ENCODE peak calls at places on chromosomes 4 and X, in eight cellular contexts. V is heart left ventricle, I is bronchial epithelial cell, H is breast epithelium, W is HFF-Myc, D is cardiac muscle cell, X is B cell, R is transverse colon. Q is an unnamed sample.

GRCh38 chrX:5559386-5559785 is 669.3 kb downstream of the NLGN4X start:
- DNase-seq in W (no peak), I (peak), R (no peak), X (no peak), H (no peak), V (no peak), D (no peak), Q (no peak)

GRCh38 chr4:60656171-60656570 is 544.0 kb upstream of the ADGRL3 start:
- DNase-seq in H (no peak), D (no peak), I (no peak), R (no peak), W (no peak), X (no peak), V (no peak), Q (no peak)

GRCh38 chr4:5893013-5893580 is at the start of gene CRMP1:
- DNase-seq in V (no peak), W (no peak), I (no peak), D (peak), R (no peak), H (no peak), X (no peak), Q (no peak)

GRCh38 chrX:53018627-53019026 is 30.0 kb upstream of the GPR173 start:
- DNase-seq in W (no peak), X (no peak), I (no peak), D (no peak), H (no peak), V (no peak), R (no peak), Q (no peak)

GRCh38 chrX:15579778-15580747 is 20.7 kb downstream of the ACE2 start:
- DNase-seq in X (no peak), H (no peak), I (peak), R (no peak), W (no peak), V (peak), D (no peak), Q (no peak)

GRCh38 chrX:113157496-113157895 is 316.9 kb upstream of the AMOT start:
- DNase-seq in D (no peak), V (no peak), I (no peak), W (no peak), X (no peak), R (no peak), H (no peak), Q (no peak)

GRCh38 chr4:186829740-186830449 is 106.2 kb upstream of the FAT1 start:
- DNase-seq in D (no peak), R (no peak), I (peak), W (no peak), V (no peak), H (no peak), X (no peak), Q (no peak)

GRCh38 chrX:16320765-16321355 is 153.6 kb downstream of the MAGEB17 start:
- DNase-seq in I (peak), H (no peak), R (no peak), W (no peak), X (no peak), D (no peak), V (no peak), Q (no peak)

GRCh38 chrX:151030845-151031244 is 47.7 kb downstream of the HMGB3 start:
- DNase-seq in R (no peak), H (no peak), X (no peak), V (no peak), D (no peak), W (no peak), I (peak), Q (no peak)

GRCh38 chr4:70197842-70198241 is 2.3 kb downstream of the ODAM start:
- DNase-seq in V (no peak), R (peak), X (no peak), H (no peak), D (peak), I (no peak), W (no peak), Q (no peak)

GRCh38 chrX:30065226-30065625 is 150.1 kb upstream of the MAGEB2 start:
- DNase-seq in D (no peak), H (no peak), I (no peak), W (no peak), V (no peak), R (no peak), X (no peak), Q (no peak)

GRCh38 chr4:98748609-98749008 is 90.2 kb upstream of the TSPAN5 start:
- DNase-seq in X (no peak), D (no peak), H (no peak), I (no peak), W (no peak), R (no peak), V (no peak), Q (no peak)

GRCh38 chr4:56907009-56907408 is 691 bp upstream of the REST start:
- DNase-seq in W (no peak), R (peak), H (no peak), I (no peak), D (peak), X (peak), V (no peak), Q (no peak)

GRCh38 chrX:154428176-154429171 is at the start of gene ATP6AP1:
- DNase-seq in D (peak), V (peak), H (peak), W (peak), R (peak), X (peak), I (peak), Q (peak)
- TF ChIP-seq CTCF in D (no peak), V (no peak), H (no peak), W (no peak), R (no peak), X (no peak), I (peak), Q (peak)

DNA sequence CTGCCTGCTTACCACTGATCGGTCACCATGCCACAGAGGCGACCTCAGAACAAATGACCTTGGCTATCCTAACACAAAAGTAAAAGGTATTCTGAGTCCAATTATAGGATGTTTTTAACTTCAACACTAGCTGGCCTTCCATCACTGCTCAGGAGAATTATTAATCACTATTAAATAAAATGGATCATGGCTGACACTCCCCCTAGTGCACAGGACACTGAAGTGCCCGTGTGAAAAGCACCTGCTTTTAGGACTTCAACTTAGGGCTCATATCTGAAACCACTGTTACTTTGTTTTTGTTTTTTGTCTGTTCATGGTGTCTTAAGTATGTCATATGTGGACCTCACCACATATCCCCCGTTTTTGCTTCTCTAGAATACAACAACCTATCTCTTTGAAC is 33.9 kb downstream of the STX18 start:
- DNase-seq in I (peak), H (no peak), R (no peak), D (no peak), V (no peak), W (no peak), X (peak), Q (no peak)
- TF ChIP-seq CTCF in I (peak), H (no peak), R (no peak), D (peak), V (no peak), W (peak), X (peak), Q (peak)

GRCh38 chr4:71553605-71554004 is 214.8 kb downstream of the SLC4A4 start:
- DNase-seq in X (no peak), H (no peak), V (no peak), R (no peak), I (peak), D (peak), W (no peak), Q (no peak)
- TF ChIP-seq CTCF in X (no peak), H (peak), V (peak), R (peak), I (peak), D (peak), W (peak), Q (peak)

DNA sequence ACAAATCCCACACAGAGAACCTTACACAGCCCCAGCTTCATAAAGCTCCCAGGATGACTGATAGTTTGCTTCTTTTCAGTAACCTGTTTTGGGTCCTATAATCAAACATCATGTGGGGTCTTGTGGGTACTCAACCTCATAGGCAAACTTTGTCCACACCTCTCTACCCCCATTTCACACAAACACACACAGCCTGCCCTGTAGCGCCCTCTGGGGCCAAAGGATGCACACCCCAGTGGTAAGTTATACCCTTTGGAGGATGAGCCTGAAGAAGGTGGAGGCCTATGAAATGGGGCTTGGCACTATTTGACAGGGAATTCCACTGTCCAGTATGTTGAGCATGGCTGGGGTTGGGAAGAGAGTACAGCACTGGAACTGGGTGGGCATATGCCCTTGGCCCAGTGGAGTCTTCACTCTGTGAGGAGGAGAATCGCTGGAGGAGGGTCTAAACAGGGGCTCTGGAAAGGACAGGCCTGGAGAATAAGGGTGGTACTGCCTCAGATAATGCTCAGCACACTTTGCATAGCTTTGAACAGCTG is 30.5 kb upstream of the COL25A1 start:
- DNase-seq in X (no peak), W (no peak), D (no peak), I (no peak), R (no peak), V (no peak), H (no peak), Q (peak)
- TF ChIP-seq CTCF in X (no peak), W (peak), D (peak), I (peak), R (no peak), V (peak), H (no peak), Q (peak)

GRCh38 chrX:68671221-68671620 is 23.8 kb downstream of the STARD8 start:
- DNase-seq in V (no peak), W (no peak), X (no peak), R (no peak), D (no peak), I (no peak), H (no peak), Q (no peak)

GRCh38 chrX:68669872-68670271 is 22.4 kb downstream of the STARD8 start:
- DNase-seq in R (no peak), X (no peak), I (no peak), D (no peak), H (no peak), W (no peak), V (no peak), Q (no peak)

GRCh38 chrX:68665502-68665901 is 18.0 kb downstream of the STARD8 start:
- DNase-seq in H (no peak), V (peak), D (no peak), R (no peak), W (no peak), X (no peak), I (no peak), Q (no peak)

GRCh38 chrX:68669094-68669830 is 21.8 kb downstream of the STARD8 start:
- DNase-seq in I (no peak), D (peak), V (no peak), X (no peak), H (no peak), R (no peak), W (no peak), Q (no peak)

GRCh38 chrX:68666580-68666979 is 19.1 kb downstream of the STARD8 start:
- DNase-seq in V (no peak), R (no peak), D (no peak), I (no peak), X (no peak), W (no peak), H (no peak), Q (no peak)
- TF ChIP-seq CTCF in V (no peak), R (no peak), D (no peak), I (no peak), X (no peak), W (no peak), H (no peak), Q (no peak)

DNA sequence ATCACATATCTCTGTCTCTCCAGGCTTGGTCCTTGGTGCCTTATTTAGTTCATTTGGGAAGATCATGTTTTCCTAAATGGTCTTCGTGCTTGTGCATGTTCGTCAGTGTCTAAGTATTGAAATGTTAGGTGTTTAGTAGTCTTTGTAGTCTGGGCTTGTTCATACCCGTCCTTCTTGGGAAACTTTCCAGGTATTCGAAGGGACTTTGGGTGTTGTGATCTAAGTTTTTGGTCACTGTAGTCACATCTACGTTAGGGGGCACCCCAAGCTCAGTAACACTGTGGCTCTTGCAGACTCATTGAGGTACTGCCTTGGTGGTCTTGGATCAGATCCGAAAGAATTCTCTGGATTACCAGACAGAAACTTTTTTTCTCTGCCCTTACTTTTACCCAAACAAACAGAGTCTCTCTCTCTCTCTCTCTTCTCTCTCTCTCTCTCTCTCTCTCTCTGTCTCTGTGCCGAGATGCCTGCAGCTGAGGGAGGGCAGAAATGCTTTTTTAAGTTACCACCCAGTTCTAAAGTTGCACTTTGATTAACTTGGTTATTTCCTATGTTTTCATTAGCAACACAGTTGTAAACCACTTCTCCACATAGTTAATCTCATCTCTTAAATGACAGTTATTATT is 67.6 kb upstream of the SLC7A3 start:
- DNase-seq in X (peak), V (no peak), R (no peak), I (peak), D (peak), H (no peak), W (peak), Q (peak)
- TF ChIP-seq CTCF in X (no peak), V (peak), R (no peak), I (peak), D (peak), H (peak), W (peak), Q (no peak)